ENCODE peak calls at places on chromosomes 2 and 18, in five cellular contexts. D is stimulated activated CD8-positive, alpha-beta memory T cell treated with anti-CD3 and anti-CD28 coated beads, Interleukin-7, amount 100 ng/mL, for 4 hours; V is stimulated activated CD4-positive, alpha-beta T cell treated with anti-CD3 and anti-CD28 coated beads, TNF-alpha, amount 100 ng/mL, for 4 hours; R is mesothelial cell of epicardium; T is suprapubic skin. A is an unnamed sample.

GRCh38 chr2:233700028-233700635 is 7.4 kb downstream of the UGT1A6 start:
- DNase-seq in D (no peak), V (no peak), R (no peak), T (no peak), A (no peak)

GRCh38 chr2:16665746-16666452 is at the start of gene CYRIA:
- DNase-seq in D (peak), V (peak), R (peak), T (no peak), A (peak)

GRCh38 chr2:150467641-150467963 is 19.9 kb downstream of the RND3 start:
- DNase-seq in D (no peak), V (no peak), R (no peak), T (no peak), A (no peak)

GRCh38 chr2:219058541-219059374 is 2.0 kb downstream of the IHH start:
- DNase-seq in D (no peak), V (no peak), R (no peak), T (no peak), A (no peak)

GRCh38 chr2:30408961-30409387 is 38.1 kb upstream of the LCLAT1 start:
- DNase-seq in D (no peak), V (no peak), R (no peak), T (no peak), A (no peak)

GRCh38 chr2:240401781-240402551 is 33.5 kb upstream of the GPC1 start:
- DNase-seq in D (no peak), V (no peak), R (peak), T (peak), A (no peak)

GRCh38 chr2:207511851-207512250 is 17.9 kb upstream of the CREB1 start:
- DNase-seq in D (no peak), V (no peak), R (no peak), T (no peak), A (no peak)

GRCh38 chr18:63379639-63379962 is 12.6 kb upstream of the KDSR start:
- DNase-seq in D (no peak), V (no peak), R (no peak), T (no peak), A (no peak)

GRCh38 chr2:139836769-139837168 is 1056.6 kb upstream of the NXPH2 start:
- DNase-seq in D (no peak), V (no peak), R (no peak), T (no peak), A (no peak)

GRCh38 chr2:72293620-72294019 is 146.0 kb upstream of the CYP26B1 start:
- DNase-seq in D (no peak), V (no peak), R (no peak), T (no peak), A (no peak)

GRCh38 chr2:85925216-85925671 is 36.5 kb upstream of the ST3GAL5 start:
- DNase-seq in D (no peak), V (no peak), R (no peak), T (peak), A (no peak)

GRCh38 chr2:221635949-221636348 is 63.8 kb upstream of the EPHA4 start:
- DNase-seq in D (no peak), V (no peak), R (no peak), T (no peak), A (no peak)

GRCh38 chr2:1632006-1632348 is 112.3 kb downstream of the PXDN start:
- DNase-seq in D (no peak), V (no peak), R (no peak), T (peak), A (no peak)

GRCh38 chr2:44130441-44130840 is 38.2 kb upstream of the PPM1B start:
- DNase-seq in D (no peak), V (no peak), R (no peak), T (no peak), A (no peak)

GRCh38 chr18:36143391-36143790 is 13.7 kb downstream of the ELP2 start:
- DNase-seq in D (no peak), V (no peak), R (no peak), T (no peak), A (no peak)

GRCh38 chr2:48284624-48285212 is 245.2 kb upstream of the STON1 start:
- DNase-seq in D (no peak), V (no peak), R (no peak), T (no peak), A (no peak)

GRCh38 chr2:16250056-16250425 is 309.7 kb downstream of the MYCN start:
- DNase-seq in D (no peak), V (no peak), R (no peak), T (no peak), A (no peak)

GRCh38 chr2:55157474-55157884 is 74.6 kb downstream of the CLHC1 start:
- DNase-seq in D (no peak), V (no peak), R (no peak), T (no peak), A (no peak)

GRCh38 chr2:42935692-42936631 is 143.6 kb upstream of the HAAO start:
- DNase-seq in D (no peak), V (no peak), R (no peak), T (no peak), A (no peak)

GRCh38 chr18:77297919-77298571 is 48.4 kb downstream of the GALR1 start:
- DNase-seq in D (no peak), V (no peak), R (no peak), T (no peak), A (no peak)

GRCh38 chr2:136373035-136373434 is 255.1 kb upstream of the CXCR4 start:
- DNase-seq in D (no peak), V (no peak), R (no peak), T (no peak), A (no peak)

GRCh38 chr2:110688594-110689091 is 10.8 kb upstream of the BUB1 start:
- DNase-seq in D (no peak), V (no peak), R (no peak), T (no peak), A (no peak)

GRCh38 chr18:26549486-26550435 is 1.4 kb upstream of the KCTD1 start:
- DNase-seq in D (no peak), V (no peak), R (peak), T (peak), A (peak)

GRCh38 chr18:79402977-79403722 is 7.4 kb downstream of the NFATC1 start:
- DNase-seq in D (no peak), V (no peak), R (no peak), T (no peak), A (no peak)

GRCh38 chr2:219142329-219142728 is 18.3 kb downstream of the NHEJ1 start:
- DNase-seq in D (no peak), V (no peak), R (no peak), T (no peak), A (no peak)

GRCh38 chr18:59950215-59950944 is 50.6 kb downstream of the PMAIP1 start:
- DNase-seq in D (no peak), V (no peak), R (no peak), T (no peak), A (no peak)